ENCODE peak calls at places on chromosomes 3 and 15, in six cellular contexts. K is Caco-2; D is cardiac muscle cell; H is CD8-positive, alpha-beta T cell; Z is colonic mucosa; S is CD8-positive, alpha-beta memory T cell. O is an unnamed sample.

GRCh38 chr3:131549340-131549739 is 46.6 kb upstream of the MRPL3 start:
- DNase-seq in K (no peak), D (no peak), H (no peak), Z (no peak), S (no peak), O (no peak)

GRCh38 chr15:46312133-46312740 is 677.4 kb downstream of the SQOR start:
- DNase-seq in K (peak; percentile 66), D (peak; percentile 87), H (no peak), Z (peak; percentile 80), S (peak; percentile 13), O (no peak)

GRCh38 chr3:155218470-155218869 is 75.0 kb downstream of the STRIT1 start:
- DNase-seq in K (no peak), D (no peak), H (no peak), Z (no peak), S (no peak), O (no peak)

GRCh38 chr3:195849322-195850074 is 37.8 kb upstream of the MUC4 start:
- DNase-seq in K (no peak), D (peak; percentile 46), H (no peak), Z (no peak), S (no peak), O (no peak)

GRCh38 chr3:12984023-12984823 is 89.0 kb downstream of the IQSEC1 start:
- DNase-seq in K (peak; percentile 68), D (peak; percentile 85), H (no peak), Z (peak; percentile 78), S (no peak), O (no peak)

GRCh38 chr15:69999392-70000085 is 98.2 kb downstream of the TLE3 start:
- DNase-seq in K (no peak), D (no peak), H (no peak), Z (no peak), S (no peak), O (no peak)

GRCh38 chr3:17686613-17687012 is 55.8 kb downstream of the TBC1D5 start:
- DNase-seq in K (no peak), D (peak; percentile 10), H (no peak), Z (no peak), S (no peak), O (no peak)

GRCh38 chr3:125061170-125061569 is 5.4 kb upstream of the HEG1 start:
- DNase-seq in K (no peak), D (peak; percentile 51), H (no peak), Z (no peak), S (no peak), O (no peak)

GRCh38 chr15:31974855-31975421 is 55.4 kb upstream of the CHRNA7 start:
- DNase-seq in K (peak; percentile 51), D (peak; percentile 82), H (no peak), Z (peak; percentile 59), S (no peak), O (no peak)

DNA sequence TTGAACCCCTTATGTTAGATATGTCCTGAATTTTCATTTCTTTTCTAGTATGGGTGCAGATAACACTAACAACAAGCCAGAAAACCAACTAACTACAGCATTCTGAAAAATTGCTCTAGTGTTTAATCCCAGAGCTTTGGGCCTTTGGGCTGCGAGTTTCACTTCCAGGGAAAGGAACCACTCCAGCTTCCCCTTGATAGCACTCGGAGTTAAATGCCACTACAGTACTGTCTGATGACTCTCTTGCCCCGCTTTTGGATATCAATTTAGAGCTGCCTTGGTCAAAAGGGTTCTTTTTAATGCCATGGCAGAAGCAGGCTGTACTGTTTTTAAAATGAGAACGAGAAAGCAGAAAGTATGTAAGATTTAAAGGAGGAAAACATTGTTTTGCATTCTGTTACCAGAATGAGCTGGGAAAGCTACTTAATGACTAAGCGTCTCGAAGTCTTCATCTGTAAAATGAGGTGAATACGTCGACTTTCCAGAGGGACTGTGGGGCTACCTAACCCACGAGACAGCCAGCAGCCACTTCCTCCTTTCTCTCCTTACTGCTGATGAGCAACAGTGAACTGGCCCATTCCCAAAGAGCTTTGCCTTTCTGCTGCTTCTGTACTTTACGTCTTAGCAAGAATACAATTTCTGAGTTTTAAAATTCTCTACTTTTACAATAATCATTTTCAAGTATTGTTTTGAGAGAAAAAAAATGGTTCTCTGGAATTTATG is 299.3 kb upstream of the LYSMD4 start:
- DNase-seq in K (no peak), D (no peak), H (no peak), Z (no peak), S (no peak), O (no peak)
- H3K4me1 ChIP-seq in K (no peaks in the 10 kb centered on the region), D (no peaks in the 10 kb centered on the region), H (no peaks in the 10 kb centered on the region), Z (no peaks in the 10 kb centered on the region), S (no peaks in the 10 kb centered on the region), O (no peaks in the 10 kb centered on the region)

GRCh38 chr3:177830411-177830849 is 633.1 kb upstream of the TBL1XR1 start:
- DNase-seq in K (no peak), D (no peak), H (no peak), Z (peak; percentile 30), S (no peak), O (no peak)
- H3K4me1 ChIP-seq in K (peaks cover 22% of the 10 kb centered on the region), D (no peaks in the 10 kb centered on the region), H (no peaks in the 10 kb centered on the region), Z (no peaks in the 10 kb centered on the region), S (no peaks in the 10 kb centered on the region), O (peaks cover 11% of the 10 kb centered on the region)

GRCh38 chr3:150446470-150446977 is 38.4 kb downstream of the TSC22D2 start:
- DNase-seq in K (no peak), D (no peak), H (no peak), Z (no peak), S (no peak), O (no peak)
- H3K4me1 ChIP-seq in K (peaks cover 45% of the 10 kb centered on the region), D (peaks cover 30% of the 10 kb centered on the region), H (no peaks in the 10 kb centered on the region), Z (no peaks in the 10 kb centered on the region), S (peaks cover 4% of the 10 kb centered on the region), O (peaks cover 38% of the 10 kb centered on the region)

GRCh38 chr3:50239649-50240048 is 3.6 kb downstream of the GNAI2 start:
- DNase-seq in K (no peak), D (no peak), H (no peak), Z (no peak), S (no peak), O (no peak)

GRCh38 chr3:50237133-50237651 is 1.2 kb downstream of the GNAI2 start:
- DNase-seq in K (no peak), D (peak; percentile 44), H (no peak), Z (no peak), S (no peak), O (peak; percentile 83)

GRCh38 chr3:50237754-50238548 is 1.9 kb downstream of the GNAI2 start:
- DNase-seq in K (no peak), D (peak; percentile 86), H (peak; percentile 66), Z (peak; percentile 76), S (peak; percentile 83), O (peak; percentile 92)

GRCh38 chr3:50236484-50237132 is 604 bp downstream of the GNAI2 start:
- DNase-seq in K (no peak), D (no peak), H (no peak), Z (no peak), S (no peak), O (no peak)

GRCh38 chr3:50238549-50239026 is 2.6 kb downstream of the GNAI2 start:
- DNase-seq in K (no peak), D (no peak), H (no peak), Z (peak; percentile 94), S (no peak), O (peak; percentile 88)
- H3K4me1 ChIP-seq in K (peaks cover 23% of the 10 kb centered on the region), D (peaks cover 22% of the 10 kb centered on the region), H (peaks cover 64% of the 10 kb centered on the region), Z (peaks cover 31% of the 10 kb centered on the region), S (peaks cover 64% of the 10 kb centered on the region), O (peaks cover 36% of the 10 kb centered on the region)

GRCh38 chr3:8494332-8494731 is 7.3 kb upstream of the LMCD1 start:
- DNase-seq in K (no peak), D (no peak), H (no peak), Z (no peak), S (no peak), O (no peak)
- H3K4me1 ChIP-seq in K (peaks cover 74% of the 10 kb centered on the region), D (no peaks in the 10 kb centered on the region), H (no peaks in the 10 kb centered on the region), Z (no peaks in the 10 kb centered on the region), S (no peaks in the 10 kb centered on the region), O (no peaks in the 10 kb centered on the region)